ENCODE peak calls at places on chromosomes 5 and 9, in seven cellular contexts. X, W, E, J, L, D and S are unnamed samples.

GRCh38 chr9:111952559-111952958 is 55.9 kb downstream of the UGCG start:
- DNase-seq in J (peak; percentile 96), X (no peak), L (no peak), E (no peak), W (no peak), D (no peak), S (peak; percentile 64)

GRCh38 chr9:19788614-19789271 is at the start of gene SLC24A2:
- DNase-seq in E (no peak), L (no peak), D (no peak), J (no peak), W (no peak), X (no peak), S (no peak)

GRCh38 chr5:138824924-138825863 is 49.9 kb downstream of the LRRTM2 start:
- DNase-seq in X (no peak), E (no peak), W (no peak), L (no peak), D (no peak), J (peak; percentile 39), S (peak; percentile 50)

GRCh38 chr9:96875460-96876142 is 21.3 kb upstream of the ZNF782 start:
- DNase-seq in J (peak; percentile 68), E (peak; percentile 76), D (peak; percentile 69), L (peak; percentile 43), W (no peak), X (no peak), S (peak; percentile 92)

GRCh38 chr5:96875805-96876291 is 452 bp upstream of the ERAP2 start:
- DNase-seq in L (no peak), E (no peak), X (no peak), J (no peak), W (no peak), D (peak; percentile 28), S (no peak)

GRCh38 chr5:10201223-10201868 is 48.3 kb downstream of the ATPSCKMT start:
- DNase-seq in X (no peak), J (peak; percentile 7), D (no peak), W (no peak), E (no peak), L (no peak), S (no peak)

GRCh38 chr5:172411423-172412111 is 42.8 kb downstream of the SH3PXD2B start:
- DNase-seq in W (no peak), J (peak; percentile 48), X (no peak), D (no peak), E (peak; percentile 70), L (no peak), S (no peak)

GRCh38 chr5:53130206-53130605 is 20.6 kb upstream of the MOCS2 start:
- DNase-seq in X (no peak), W (no peak), D (no peak), L (no peak), J (peak; percentile 26), E (no peak), S (peak; percentile 42)

GRCh38 chr9:99269429-99269828 is 47.3 kb downstream of the SEC61B start:
- DNase-seq in J (peak; percentile 85), X (no peak), D (no peak), L (peak; percentile 30), W (no peak), E (no peak), S (no peak)

GRCh38 chr9:133701981-133702797 is 36.0 kb downstream of the SARDH start:
- DNase-seq in X (peak; percentile 73), E (peak; percentile 57), D (no peak), W (peak; percentile 76), J (peak; percentile 15), L (no peak), S (no peak)

GRCh38 chr5:3526551-3527185 is 69.0 kb upstream of the IRX1 start:
- DNase-seq in L (no peak), X (no peak), D (no peak), W (no peak), E (no peak), J (no peak), S (no peak)

GRCh38 chr9:114503522-114504340 is 1.5 kb downstream of the WHRN start:
- DNase-seq in X (no peak), E (no peak), L (no peak), W (no peak), D (no peak), J (no peak), S (no peak)

GRCh38 chr9:114504341-114505186 is 709 bp downstream of the WHRN start:
- DNase-seq in W (peak; percentile 5), L (no peak), J (peak; percentile 19), E (peak; percentile 68), X (peak; percentile 80), D (peak; percentile 42), S (peak; percentile 72)

GRCh38 chr9:114506082-114506390 is 763 bp upstream of the WHRN start:
- DNase-seq in E (no peak), J (no peak), D (no peak), L (no peak), W (no peak), X (no peak), S (no peak)

GRCh38 chr9:114507726-114508125 is 2.5 kb upstream of the WHRN start:
- DNase-seq in X (no peak), L (no peak), J (peak; percentile 16), D (no peak), E (no peak), W (no peak), S (peak; percentile 46)

DNA sequence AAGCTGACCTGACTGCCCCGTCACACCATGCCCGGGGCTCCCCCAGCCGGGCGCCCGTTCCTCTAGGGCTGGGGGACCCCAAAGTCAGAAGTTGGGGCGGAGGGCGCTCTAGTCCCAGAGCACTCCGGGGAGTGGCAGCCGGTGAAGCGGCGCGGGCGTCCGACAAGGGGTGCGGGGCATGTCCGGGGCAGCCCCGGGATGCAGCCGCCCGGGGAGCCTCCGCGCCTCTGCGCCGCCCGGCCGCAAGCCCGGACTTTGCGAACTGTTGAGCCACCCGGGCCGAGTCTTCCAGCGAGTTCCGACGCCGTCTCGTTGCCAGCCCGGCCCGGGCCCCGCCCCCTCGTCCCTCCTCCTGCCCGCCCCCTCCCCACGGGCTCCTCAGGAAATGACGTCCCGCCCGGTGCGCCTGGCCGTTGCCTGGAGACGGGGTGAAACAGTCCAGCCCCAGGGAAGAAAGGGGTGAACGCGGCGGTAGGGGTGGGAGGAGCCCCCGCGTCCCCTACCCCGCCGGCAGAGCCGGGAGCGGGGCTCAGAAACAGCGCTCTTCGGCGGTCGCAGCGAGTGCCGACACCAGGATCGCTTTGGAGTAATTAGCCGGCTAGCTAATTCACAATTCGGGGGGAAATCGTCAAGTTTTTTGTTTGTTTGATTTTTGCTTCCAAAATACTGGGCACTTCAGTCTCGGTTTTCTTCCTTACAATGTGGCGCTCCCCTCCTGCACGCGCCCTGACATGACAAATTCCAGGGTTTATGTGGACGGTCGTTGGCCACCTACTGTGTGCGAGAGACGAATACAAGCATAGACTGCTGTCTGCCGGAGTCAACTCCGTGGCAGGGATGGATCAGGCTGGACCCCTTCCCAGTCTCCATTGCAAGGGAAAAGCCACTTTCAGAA is at the start of gene WHRN:
- DNase-seq in E (peak; percentile 92), L (peak; percentile 44), X (peak; percentile 98), J (peak; percentile 76), W (peak; percentile 84), D (peak; percentile 92), S (peak; percentile 100)
- H3K27ac ChIP-seq in E (no peak within 1 kb of the TSS), L (no peak within 1 kb of the TSS), X (peak within 1 kb of the TSS; percentile 80), J (no peak within 1 kb of the TSS), W (no peak within 1 kb of the TSS), D (peak within 1 kb of the TSS; percentile 53), S (peak within 1 kb of the TSS; percentile 72)

DNA sequence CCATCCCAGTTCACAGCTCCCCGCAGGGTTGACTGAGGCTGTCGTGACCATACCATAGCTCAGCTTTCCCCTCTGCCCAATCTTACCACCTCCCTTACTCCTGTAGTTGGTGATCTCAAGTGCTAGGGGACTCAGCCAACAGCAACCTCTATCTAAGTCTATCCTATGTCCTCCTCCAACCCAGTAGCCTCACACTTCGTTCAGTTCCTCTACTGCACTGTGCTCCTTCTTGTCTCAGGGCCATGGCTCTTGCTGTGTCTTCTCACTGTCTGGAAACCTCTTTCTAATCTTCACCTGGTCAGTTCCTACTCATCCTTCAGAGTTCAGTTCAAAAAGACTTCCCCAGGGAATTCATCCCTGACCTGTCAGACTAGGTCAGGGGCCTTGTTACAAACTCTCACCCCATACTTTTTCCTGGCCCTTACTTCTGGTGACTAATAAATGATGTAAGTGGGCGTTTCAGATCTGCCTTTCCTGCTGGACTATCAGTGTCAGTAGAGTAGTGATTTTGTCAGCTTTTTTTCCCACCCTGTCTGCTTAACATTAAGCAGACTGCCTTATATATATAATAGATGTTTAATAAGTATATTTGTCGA is 53.6 kb upstream of the NR3C1 start:
- DNase-seq in X (no peak), E (no peak), D (no peak), L (no peak), W (no peak), J (peak; percentile 76), S (peak; percentile 75)
- TF ChIP-seq CTCF in X (no peak), E (no peak), D (no peak), L (no peak), W (no peak), J (no peak), S (no peak)

DNA sequence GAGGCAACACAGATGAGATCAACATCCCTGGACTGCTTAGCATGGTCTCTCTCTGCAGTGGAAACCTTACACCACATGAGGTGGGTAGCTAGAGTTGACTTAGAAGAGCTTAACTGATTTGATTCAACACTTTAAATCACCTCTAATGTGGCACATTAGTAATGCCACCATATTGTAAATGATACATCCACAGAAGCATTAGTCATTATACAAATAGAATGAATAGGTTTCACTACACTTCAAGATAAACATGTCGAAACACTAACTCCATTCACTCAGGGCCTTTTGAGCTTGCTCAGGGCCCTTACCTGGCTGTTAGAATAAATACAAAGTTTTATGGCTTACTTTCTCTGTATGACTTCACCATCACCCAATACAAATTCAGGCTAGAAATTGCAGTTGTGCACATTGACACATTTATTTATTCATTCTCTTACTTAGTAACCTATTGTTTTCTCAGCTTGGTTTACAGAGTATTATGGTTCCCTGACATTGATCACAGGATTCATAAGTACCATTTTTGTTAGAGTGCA is 9.3 kb upstream of the SMAD5 start:
- DNase-seq in L (no peak), J (peak; percentile 26), D (peak; percentile 59), E (no peak), X (no peak), W (no peak), S (peak; percentile 92)
- H3K27ac ChIP-seq in L (no peak overlapping the region), J (no peak overlapping the region), D (peak overlapping the region; percentile 72), E (no peak overlapping the region), X (no peak overlapping the region), W (no peak overlapping the region), S (no peak overlapping the region)

GRCh38 chr9:1839984-1840383 is 175.2 kb upstream of the SMARCA2 start:
- DNase-seq in D (no peak), W (no peak), J (no peak), X (no peak), L (no peak), E (no peak), S (no peak)

GRCh38 chr9:1832960-1833359 is 182.2 kb upstream of the SMARCA2 start:
- DNase-seq in W (no peak), E (no peak), D (no peak), J (no peak), L (no peak), X (no peak), S (no peak)

DNA sequence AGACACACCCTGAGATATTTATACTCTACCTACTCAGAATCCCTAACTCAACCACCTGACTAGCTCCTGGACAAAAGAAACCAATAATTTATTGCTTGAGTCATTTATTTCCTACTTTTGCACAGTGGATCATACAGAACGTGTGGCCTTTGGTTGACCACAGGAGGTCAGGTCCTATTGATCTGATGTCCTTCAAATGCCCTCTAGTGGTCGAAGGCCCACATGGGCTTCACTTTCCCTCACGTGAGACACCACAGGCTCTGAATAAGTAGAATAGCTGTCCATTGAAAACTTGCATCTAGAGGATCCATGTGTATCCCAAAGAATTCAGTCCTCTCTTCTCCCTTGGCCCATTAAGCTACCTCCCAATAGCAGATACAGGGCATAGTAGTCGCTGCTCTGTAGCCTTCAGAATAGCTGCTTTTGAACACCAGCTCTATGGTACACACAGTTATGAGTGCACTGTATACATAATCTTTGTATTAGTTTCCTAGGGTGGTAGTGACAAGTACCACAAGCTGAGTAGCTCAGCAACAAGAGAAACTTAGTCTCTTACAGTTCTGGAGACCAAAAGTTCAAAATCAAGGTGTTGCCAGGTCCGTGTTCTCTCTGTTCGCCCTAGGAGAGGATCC is 177.6 kb upstream of the SMARCA2 start:
- DNase-seq in X (no peak), E (no peak), J (peak; percentile 1), W (no peak), D (peak; percentile 26), L (no peak), S (peak; percentile 2)
- TF ChIP-seq CTCF in X (peak; percentile 35), E (no peak), J (peak; percentile 7), W (peak; percentile 15), D (no peak), L (peak; percentile 41), S (peak; percentile 36)